ENCODE peak calls at places on chromosome 16, in six cellular contexts. U, F, N, L, A and C are unnamed samples.

GRCh38 chr16:57372372-57373116 is at the start of gene CX3CL1:
- DNase-seq in U (peak; percentile 67), F (no peak), N (no peak), L (no peak), A (peak; percentile 60), C (no peak)

GRCh38 chr16:67873435-67874146 is 739 bp downstream of the EDC4 start:
- DNase-seq in U (no peak), F (no peak), N (no peak), L (no peak), A (no peak), C (no peak)

GRCh38 chr16:77408607-77409006 is 26.2 kb downstream of the ADAMTS18 start:
- DNase-seq in U (no peak), F (no peak), N (no peak), L (no peak), A (no peak), C (no peak)

GRCh38 chr16:30977502-30977901 is 7.5 kb upstream of the HSD3B7 start:
- DNase-seq in U (no peak), F (no peak), N (no peak), L (no peak), A (no peak), C (no peak)

GRCh38 chr16:1335996-1336395 is 2.6 kb downstream of the BAIAP3 start:
- DNase-seq in U (no peak), F (no peak), N (no peak), L (no peak), A (no peak), C (no peak)

GRCh38 chr16:81511371-81511770 is 66.8 kb downstream of the CMIP start:
- DNase-seq in U (no peak), F (no peak), N (no peak), L (no peak), A (no peak), C (no peak)

GRCh38 chr16:13471478-13471877 is 448.5 kb upstream of the ERCC4 start:
- DNase-seq in U (no peak), F (no peak), N (no peak), L (no peak), A (no peak), C (no peak)

GRCh38 chr16:4828567-4829320 is 18.3 kb downstream of the GLYR1 start:
- DNase-seq in U (peak; percentile 62), F (no peak), N (no peak), L (no peak), A (peak; percentile 55), C (no peak)

GRCh38 chr16:84735846-84736586 is 36.2 kb downstream of the USP10 start:
- DNase-seq in U (peak; percentile 62), F (peak; percentile 50), N (peak; percentile 20), L (no peak), A (no peak), C (peak; percentile 55)

GRCh38 chr16:66278111-66278531 is 88.4 kb upstream of the CDH5 start:
- DNase-seq in U (no peak), F (no peak), N (no peak), L (no peak), A (no peak), C (no peak)

GRCh38 chr16:81136331-81137011 is 40.3 kb upstream of the GCSH start:
- DNase-seq in U (no peak), F (no peak), N (no peak), L (no peak), A (no peak), C (no peak)

GRCh38 chr16:50313596-50314483 is 47.5 kb downstream of the ADCY7 start:
- DNase-seq in U (peak; percentile 88), F (peak; percentile 38), N (peak; percentile 47), L (peak; percentile 42), A (peak; percentile 74), C (peak; percentile 28)

GRCh38 chr16:89072216-89073130 is 21.2 kb upstream of the ACSF3 start:
- DNase-seq in U (no peak), F (no peak), N (no peak), L (no peak), A (peak; percentile 31), C (no peak)

GRCh38 chr16:29862383-29862883 is 593 bp downstream of the CDIPT start:
- DNase-seq in U (no peak), F (no peak), N (no peak), L (no peak), A (peak; percentile 24), C (no peak)

GRCh38 chr16:69706256-69706974 is 19.9 kb downstream of the NQO1 start:
- DNase-seq in U (no peak), F (no peak), N (no peak), L (no peak), A (no peak), C (no peak)

GRCh38 chr16:66438536-66438935 is 11.4 kb downstream of the BEAN1 start:
- DNase-seq in U (no peak), F (no peak), N (no peak), L (no peak), A (no peak), C (no peak)

GRCh38 chr16:4890686-4891085 is 43.4 kb downstream of the UBN1 start:
- DNase-seq in U (no peak), F (no peak), N (no peak), L (no peak), A (no peak), C (no peak)

GRCh38 chr16:31128711-31129567 is 6.6 kb downstream of the PRSS8 start:
- DNase-seq in U (peak; percentile 69), F (no peak), N (no peak), L (no peak), A (peak; percentile 40), C (no peak)

GRCh38 chr16:57392694-57393093 is 11.9 kb upstream of the CCL17 start:
- DNase-seq in U (no peak), F (no peak), N (no peak), L (no peak), A (no peak), C (no peak)

GRCh38 chr16:87336850-87337240 is 19.7 kb upstream of the C16orf95 start:
- DNase-seq in U (no peak), F (no peak), N (no peak), L (no peak), A (no peak), C (no peak)

GRCh38 chr16:19722269-19722952 is 4.3 kb downstream of the IQCK start:
- DNase-seq in U (no peak), F (no peak), N (no peak), L (no peak), A (no peak), C (no peak)

GRCh38 chr16:55480228-55480655 is 1.2 kb downstream of the MMP2 start:
- DNase-seq in U (peak; percentile 92), F (no peak), N (no peak), L (no peak), A (peak; percentile 90), C (no peak)

GRCh38 chr16:77306050-77306616 is 106.9 kb downstream of the SYCE1L start:
- DNase-seq in U (no peak), F (no peak), N (no peak), L (no peak), A (no peak), C (no peak)

GRCh38 chr16:85331685-85332084 is 219.4 kb upstream of the CIBAR2 start:
- DNase-seq in U (no peak), F (no peak), N (no peak), L (no peak), A (no peak), C (no peak)

GRCh38 chr16:58658796-58659211 is 25.8 kb downstream of the SLC38A7 start:
- DNase-seq in U (no peak), F (no peak), N (no peak), L (no peak), A (no peak), C (no peak)

GRCh38 chr16:12195296-12195695 is 218.8 kb downstream of the SNX29 start:
- DNase-seq in U (no peak), F (no peak), N (no peak), L (no peak), A (no peak), C (no peak)

GRCh38 chr16:49519741-49520140 is 146.1 kb downstream of the C16orf78 start:
- DNase-seq in U (no peak), F (no peak), N (no peak), L (no peak), A (no peak), C (no peak)

GRCh38 chr16:89090669-89091426 is 2.8 kb upstream of the ACSF3 start:
- DNase-seq in U (no peak), F (no peak), N (no peak), L (no peak), A (no peak), C (no peak)

GRCh38 chr16:80932725-80933124 is 74.0 kb downstream of the CMC2 start:
- DNase-seq in U (peak; percentile 63), F (no peak), N (no peak), L (no peak), A (peak; percentile 48), C (no peak)

GRCh38 chr16:64865037-64865696 is 256.7 kb downstream of the CDH11 start:
- DNase-seq in U (no peak), F (no peak), N (no peak), L (no peak), A (no peak), C (no peak)

GRCh38 chr16:81455006-81455405 is 10.4 kb downstream of the CMIP start:
- DNase-seq in U (no peak), F (no peak), N (no peak), L (no peak), A (no peak), C (no peak)

GRCh38 chr16:50308237-50308965 is 42.0 kb downstream of the ADCY7 start:
- DNase-seq in U (peak; percentile 27), F (no peak), N (no peak), L (no peak), A (no peak), C (no peak)

GRCh38 chr16:88720396-88720970 is 14.2 kb downstream of the CTU2 start:
- DNase-seq in U (no peak), F (no peak), N (no peak), L (no peak), A (no peak), C (no peak)

GRCh38 chr16:645852-646678 is 3.1 kb upstream of the WDR90 start:
- DNase-seq in U (peak; percentile 82), F (no peak), N (no peak), L (no peak), A (peak; percentile 79), C (no peak)

GRCh38 chr16:47061204-47061603 is 82.5 kb downstream of the NETO2 start:
- DNase-seq in U (no peak), F (no peak), N (no peak), L (no peak), A (no peak), C (no peak)

GRCh38 chr16:12259258-12259657 is 282.7 kb downstream of the SNX29 start:
- DNase-seq in U (no peak), F (no peak), N (no peak), L (no peak), A (no peak), C (no peak)

GRCh38 chr16:72819345-72819744 is 228.6 kb downstream of the ZFHX3 start:
- DNase-seq in U (no peak), F (no peak), N (no peak), L (no peak), A (no peak), C (no peak)

GRCh38 chr16:997440-998051 is 16.0 kb downstream of the SOX8 start:
- DNase-seq in U (peak; percentile 60), F (peak; percentile 72), N (peak; percentile 49), L (peak; percentile 43), A (peak; percentile 48), C (peak; percentile 62)